ENCODE peak calls at places on chromosomes 4 and X, in five cellular contexts. One of them, this sample, is unnamed.

GRCh38 chrX:48937065-48937907 is 18.5 kb upstream of the PIM2 start:
- DNase-seq in NCI-H748 treated with DMSO at 0.1 percent for 48 hours: no peak
- DNase-seq in activated CD4-positive, alpha-beta T cell treated with anti-CD3 and anti-CD28 coated beads for 24 hours: peak; percentile 81
- DNase-seq in NCI-H1105 treated with DMSO at 0.1 percent for 48 hours: no peak
- DNase-seq in HEK293T: no peak
- DNase-seq in this sample: peak; percentile 17

GRCh38 chr4:89486042-89486441 is 178.4 kb upstream of the GPRIN3 start:
- DNase-seq in activated CD4-positive, alpha-beta T cell treated with anti-CD3 and anti-CD28 coated beads for 24 hours: no peak
- DNase-seq in NCI-H748 treated with DMSO at 0.1 percent for 48 hours: peak; percentile 8
- DNase-seq in NCI-H1105 treated with DMSO at 0.1 percent for 48 hours: peak; percentile 5
- DNase-seq in HEK293T: peak; percentile 17
- DNase-seq in this sample: peak; percentile 77

GRCh38 chr4:3416270-3416669 is 25.5 kb upstream of the HGFAC start:
- DNase-seq in HEK293T: no peak
- DNase-seq in NCI-H748 treated with DMSO at 0.1 percent for 48 hours: no peak
- DNase-seq in NCI-H1105 treated with DMSO at 0.1 percent for 48 hours: no peak
- DNase-seq in activated CD4-positive, alpha-beta T cell treated with anti-CD3 and anti-CD28 coated beads for 24 hours: no peak
- DNase-seq in this sample: no peak

GRCh38 chrX:135740683-135741149 is 27.3 kb downstream of the CT45A3 start:
- DNase-seq in NCI-H1105 treated with DMSO at 0.1 percent for 48 hours: no peak
- DNase-seq in NCI-H748 treated with DMSO at 0.1 percent for 48 hours: no peak
- DNase-seq in HEK293T: peak; percentile 74
- DNase-seq in activated CD4-positive, alpha-beta T cell treated with anti-CD3 and anti-CD28 coated beads for 24 hours: peak; percentile 24
- DNase-seq in this sample: peak; percentile 77

GRCh38 chr4:14168919-14169318 is 541.4 kb upstream of the BOD1L1 start:
- DNase-seq in NCI-H748 treated with DMSO at 0.1 percent for 48 hours: peak; percentile 17
- DNase-seq in HEK293T: no peak
- DNase-seq in NCI-H1105 treated with DMSO at 0.1 percent for 48 hours: peak; percentile 79
- DNase-seq in activated CD4-positive, alpha-beta T cell treated with anti-CD3 and anti-CD28 coated beads for 24 hours: no peak
- DNase-seq in this sample: peak; percentile 89

GRCh38 chr4:52704676-52705075 is 45.6 kb upstream of the USP46 start:
- DNase-seq in NCI-H748 treated with DMSO at 0.1 percent for 48 hours: no peak
- DNase-seq in activated CD4-positive, alpha-beta T cell treated with anti-CD3 and anti-CD28 coated beads for 24 hours: no peak
- DNase-seq in HEK293T: no peak
- DNase-seq in NCI-H1105 treated with DMSO at 0.1 percent for 48 hours: peak; percentile 72
- DNase-seq in this sample: no peak

GRCh38 chr4:7674706-7675105 is 240.0 kb upstream of the PSAPL1 start:
- DNase-seq in NCI-H1105 treated with DMSO at 0.1 percent for 48 hours: no peak
- DNase-seq in NCI-H748 treated with DMSO at 0.1 percent for 48 hours: no peak
- DNase-seq in HEK293T: no peak
- DNase-seq in activated CD4-positive, alpha-beta T cell treated with anti-CD3 and anti-CD28 coated beads for 24 hours: no peak
- DNase-seq in this sample: no peak

GRCh38 chr4:143384381-143384994 is 47.8 kb downstream of the GAB1 start:
- DNase-seq in activated CD4-positive, alpha-beta T cell treated with anti-CD3 and anti-CD28 coated beads for 24 hours: no peak
- DNase-seq in NCI-H748 treated with DMSO at 0.1 percent for 48 hours: no peak
- DNase-seq in HEK293T: no peak
- DNase-seq in NCI-H1105 treated with DMSO at 0.1 percent for 48 hours: no peak
- DNase-seq in this sample: no peak

GRCh38 chr4:14994242-14994641 is 8.0 kb upstream of the CPEB2 start:
- DNase-seq in activated CD4-positive, alpha-beta T cell treated with anti-CD3 and anti-CD28 coated beads for 24 hours: no peak
- DNase-seq in HEK293T: no peak
- DNase-seq in NCI-H748 treated with DMSO at 0.1 percent for 48 hours: no peak
- DNase-seq in NCI-H1105 treated with DMSO at 0.1 percent for 48 hours: no peak
- DNase-seq in this sample: no peak

GRCh38 chr4:147779449-147779848 is 47.6 kb downstream of the ARHGAP10 start:
- DNase-seq in NCI-H1105 treated with DMSO at 0.1 percent for 48 hours: no peak
- DNase-seq in NCI-H748 treated with DMSO at 0.1 percent for 48 hours: no peak
- DNase-seq in activated CD4-positive, alpha-beta T cell treated with anti-CD3 and anti-CD28 coated beads for 24 hours: no peak
- DNase-seq in HEK293T: no peak
- DNase-seq in this sample: no peak